ENCODE peak calls at places on chromosomes 6 and 20, in nine cellular contexts. J, O, V, U, D, P, T, Y and R are unnamed samples.

GRCh38 chr20:40767530-40767924 is 78.5 kb upstream of the MAFB start:
- DNase-seq in P (no peak), T (no peak), Y (no peak), J (no peak), U (no peak), D (no peak), O (no peak), V (no peak), R (no peak)

GRCh38 chr6:12047304-12047703 is 35.2 kb downstream of the HIVEP1 start:
- DNase-seq in U (no peak), J (no peak), Y (no peak), V (no peak), T (no peak), O (no peak), D (no peak), P (no peak), R (no peak)

GRCh38 chr6:12012566-12013367 is 655 bp downstream of the HIVEP1 start:
- DNase-seq in O (peak), D (peak), U (peak), T (peak), J (peak), V (peak), P (peak), Y (peak), R (peak)

GRCh38 chr6:1611572-1612385 is 2.1 kb downstream of the FOXC1 start:
- DNase-seq in O (no peak), J (peak), U (peak), V (no peak), T (no peak), D (no peak), P (no peak), Y (peak), R (no peak)

GRCh38 chr20:41476013-41476441 is 109.4 kb upstream of the EMILIN3 start:
- DNase-seq in P (peak), V (peak), Y (no peak), O (no peak), D (no peak), U (peak), T (no peak), J (peak), R (no peak)

GRCh38 chr6:146775227-146775626 is 176.5 kb downstream of the ADGB start:
- DNase-seq in V (no peak), U (peak), P (no peak), Y (peak), T (no peak), D (no peak), O (no peak), J (peak), R (no peak)

GRCh38 chr20:63312690-63313348 is 19.8 kb downstream of the COL20A1 start:
- DNase-seq in V (no peak), O (no peak), J (no peak), Y (no peak), U (no peak), D (no peak), P (peak), T (no peak), R (no peak)

GRCh38 chr20:9147553-9148024 is 78.7 kb downstream of the PLCB4 start:
- DNase-seq in P (no peak), Y (peak), U (peak), J (peak), D (no peak), O (no peak), T (no peak), V (no peak), R (no peak)

GRCh38 chr6:136812174-136812573 is 10.2 kb upstream of the PEX7 start:
- DNase-seq in J (peak), V (no peak), D (no peak), U (no peak), O (no peak), T (no peak), P (no peak), Y (peak), R (no peak)

GRCh38 chr6:170383466-170384075 is 77.0 kb downstream of the FAM120B start:
- DNase-seq in J (no peak), D (no peak), U (no peak), P (no peak), Y (no peak), V (no peak), O (no peak), T (no peak), R (no peak)

GRCh38 chr6:7282097-7282906 is 30.7 kb downstream of the SSR1 start:
- DNase-seq in U (no peak), O (no peak), J (no peak), P (no peak), Y (no peak), T (no peak), D (no peak), V (no peak), R (no peak)

GRCh38 chr6:35139470-35139869 is 1.7 kb downstream of the TCP11 start:
- DNase-seq in O (no peak), Y (no peak), J (no peak), P (no peak), V (no peak), U (no peak), D (no peak), T (no peak), R (no peak)

GRCh38 chr6:139114741-139115140 is 20.1 kb upstream of the HECA start:
- DNase-seq in U (no peak), Y (no peak), P (no peak), V (no peak), O (no peak), J (no peak), D (no peak), T (no peak), R (no peak)

GRCh38 chr6:7781240-7781639 is 55.3 kb downstream of the BMP6 start:
- DNase-seq in P (no peak), D (no peak), J (no peak), U (no peak), Y (no peak), V (no peak), T (no peak), O (no peak), R (no peak)

GRCh38 chr20:10761786-10762185 is 88.0 kb upstream of the JAG1 start:
- DNase-seq in O (no peak), T (no peak), J (peak), V (no peak), Y (no peak), U (peak), P (no peak), D (no peak), R (no peak)

GRCh38 chr6:148269386-148269785 is 73.3 kb upstream of the SASH1 start:
- DNase-seq in J (no peak), U (peak), O (no peak), T (no peak), V (no peak), D (no peak), P (no peak), Y (no peak), R (no peak)

GRCh38 chr6:119079288-119079809 is 885 bp upstream of the FAM184A start:
- DNase-seq in O (no peak), T (no peak), Y (peak), D (no peak), P (no peak), J (peak), V (peak), U (peak), R (no peak)